ENCODE peak calls at places on chromosome 9, in five cellular contexts. I is fibroblast of lung, C is AG10803, F is HTR-8/SVneo, Y is mesendoderm. H is an unnamed sample.

GRCh38 chr9:27125030-27125429 is 16.0 kb downstream of the TEK start:
- DNase-seq in I (peak), C (peak), F (peak), Y (no peak), H (peak)

GRCh38 chr9:91417602-91418218 is 5.9 kb downstream of the NFIL3 start:
- DNase-seq in I (no peak), F (no peak), C (peak), Y (no peak), H (no peak)

GRCh38 chr9:121434946-121435345 is 64.7 kb downstream of the GGTA1 start:
- DNase-seq in Y (no peak), C (peak), F (no peak), I (peak), H (no peak)

GRCh38 chr9:94772654-94773303 is 46.3 kb downstream of the AOPEP start:
- DNase-seq in C (peak), Y (no peak), I (peak), F (no peak), H (no peak)

GRCh38 chr9:91966503-91966902 is 16.5 kb upstream of the ROR2 start:
- DNase-seq in Y (no peak), I (peak), C (peak), F (no peak), H (no peak)

GRCh38 chr9:93300585-93301081 is 116.7 kb downstream of the WNK2 start:
- DNase-seq in I (no peak), Y (no peak), C (no peak), F (no peak), H (no peak)

GRCh38 chr9:4837126-4837767 is 44.5 kb downstream of the RCL1 start:
- DNase-seq in C (peak), F (no peak), Y (no peak), I (peak), H (no peak)

GRCh38 chr9:84111726-84112125 is 131.1 kb downstream of the RMI1 start:
- DNase-seq in F (no peak), C (no peak), Y (no peak), I (peak), H (no peak)

GRCh38 chr9:137192859-137193258 is 4.4 kb downstream of the SSNA1 start:
- DNase-seq in Y (no peak), I (no peak), C (no peak), F (no peak), H (no peak)

GRCh38 chr9:26603637-26604036 is 289.0 kb downstream of the CAAP1 start:
- DNase-seq in Y (no peak), C (no peak), I (no peak), F (no peak), H (no peak)

GRCh38 chr9:89440548-89440947 is 57.4 kb downstream of the SEMA4D start:
- DNase-seq in C (peak), F (no peak), Y (no peak), I (no peak), H (no peak)

H was measured in A549.